ENCODE peak calls at places on chromosomes 3 and 15, in ten cellular contexts. Q, C, D, S, J, H, E, X, V and L are unnamed samples.

GRCh38 chr3:172129868-172130751 is 90.7 kb downstream of the FNDC3B start:
- DNase-seq in D (peak), H (no peak), X (no peak), E (no peak), Q (peak), J (no peak), C (peak), S (peak), V (peak), L (no peak)

GRCh38 chr3:33915796-33916589 is 117.6 kb downstream of the PDCD6IP start:
- DNase-seq in V (no peak), Q (no peak), E (no peak), S (peak), D (peak), X (peak), H (peak), J (no peak), C (no peak), L (peak)

GRCh38 chr3:13852638-13853009 is 27.2 kb downstream of the WNT7A start:
- DNase-seq in V (no peak), X (no peak), S (peak), C (no peak), D (no peak), Q (no peak), J (no peak), H (no peak), E (no peak), L (no peak)

GRCh38 chr15:79339588-79340314 is 28.8 kb downstream of the TMED3 start:
- DNase-seq in J (no peak), V (no peak), H (peak), D (peak), C (no peak), X (peak), S (peak), E (no peak), Q (no peak), L (peak)

GRCh38 chr3:187966636-187967035 is 187.3 kb upstream of the LPP start:
- DNase-seq in H (no peak), C (no peak), X (no peak), S (peak), Q (no peak), J (no peak), E (no peak), V (no peak), D (no peak), L (no peak)

GRCh38 chr15:100448481-100448880 is 80.3 kb downstream of the CERS3 start:
- DNase-seq in V (no peak), S (no peak), H (no peak), X (no peak), Q (no peak), J (no peak), C (no peak), D (no peak), E (no peak), L (no peak)

GRCh38 chr15:57506422-57506821 is 85.3 kb upstream of the MYZAP start:
- DNase-seq in J (no peak), H (no peak), Q (no peak), X (peak), D (no peak), E (no peak), V (peak), C (no peak), S (peak), L (no peak)

GRCh38 chr15:63626955-63627354 is 29.8 kb downstream of the FBXL22 start:
- DNase-seq in D (no peak), J (no peak), H (no peak), C (no peak), E (no peak), S (no peak), X (no peak), V (no peak), Q (no peak), L (peak)

GRCh38 chr3:43105224-43105596 is 669 bp downstream of the POMGNT2 start:
- DNase-seq in S (no peak), C (no peak), V (peak), X (no peak), E (peak), J (no peak), Q (no peak), D (no peak), H (no peak), L (no peak)

GRCh38 chr3:46935168-46935858 is 41.2 kb downstream of the CCDC12 start:
- DNase-seq in J (peak), C (peak), X (peak), D (peak), H (no peak), V (peak), S (peak), E (no peak), Q (peak), L (no peak)

GRCh38 chr15:33587773-33588172 is 277.0 kb downstream of the RYR3 start:
- DNase-seq in E (no peak), V (no peak), C (no peak), Q (no peak), J (no peak), X (no peak), S (no peak), H (no peak), D (peak), L (no peak)

GRCh38 chr3:141860086-141860669 is 16.3 kb upstream of the ATP1B3 start:
- DNase-seq in E (no peak), V (no peak), C (no peak), X (no peak), H (no peak), D (no peak), S (no peak), J (no peak), Q (no peak), L (no peak)

GRCh38 chr3:136070953-136071949 is 105.7 kb downstream of the PPP2R3A start:
- DNase-seq in H (no peak), E (no peak), X (no peak), V (no peak), C (no peak), S (peak), D (peak), J (no peak), Q (peak), L (no peak)

GRCh38 chr3:12155833-12156232 is 2.9 kb downstream of the TIMP4 start:
- DNase-seq in S (peak), D (peak), X (no peak), V (no peak), J (no peak), Q (no peak), C (no peak), H (no peak), E (no peak), L (no peak)

GRCh38 chr3:114880078-114880477 is 267.0 kb downstream of the ZBTB20 start:
- DNase-seq in E (peak), C (no peak), D (peak), S (peak), Q (no peak), V (peak), X (no peak), H (no peak), J (no peak), L (no peak)

GRCh38 chr3:172559029-172559428 is 35.8 kb upstream of the TNFSF10 start:
- DNase-seq in E (no peak), H (no peak), Q (no peak), S (no peak), J (no peak), D (no peak), X (no peak), C (no peak), V (no peak), L (no peak)

GRCh38 chr3:22989716-22990115 is 213.4 kb upstream of the UBE2E2 start:
- DNase-seq in V (no peak), H (no peak), X (no peak), S (no peak), D (no peak), C (no peak), Q (no peak), J (no peak), E (no peak), L (no peak)

GRCh38 chr3:169034401-169034800 is 629.1 kb downstream of the MECOM start:
- DNase-seq in C (no peak), J (no peak), H (no peak), V (no peak), X (no peak), E (no peak), D (no peak), S (peak), Q (no peak), L (no peak)

GRCh38 chr15:89203705-89204273 is 17.6 kb downstream of the RLBP1 start:
- DNase-seq in D (no peak), C (no peak), H (no peak), X (no peak), Q (no peak), J (no peak), E (no peak), S (no peak), V (no peak), L (no peak)

GRCh38 chr15:43241100-43241499 is 20.3 kb upstream of the EPB42 start:
- DNase-seq in J (no peak), V (no peak), Q (peak), E (no peak), C (peak), S (no peak), H (no peak), D (peak), X (no peak), L (no peak)

GRCh38 chr3:66038384-66038725 is 363 bp downstream of the MAGI1 start:
- DNase-seq in C (no peak), H (no peak), Q (no peak), X (no peak), S (no peak), E (no peak), D (no peak), J (no peak), V (no peak), L (peak)

GRCh38 chr3:183180105-183180763 is 17.7 kb upstream of the LAMP3 start:
- DNase-seq in H (no peak), C (no peak), D (no peak), S (no peak), J (no peak), X (no peak), Q (no peak), E (no peak), V (no peak), L (no peak)

GRCh38 chr15:90209591-90209990 is 8.5 kb downstream of the SEMA4B start:
- DNase-seq in V (no peak), C (no peak), S (peak), D (no peak), H (no peak), Q (no peak), E (no peak), X (no peak), J (no peak), L (peak)

GRCh38 chr3:66344391-66344811 is 123.6 kb downstream of the SLC25A26 start:
- DNase-seq in C (peak), X (no peak), J (no peak), Q (no peak), D (no peak), E (no peak), S (no peak), V (no peak), H (no peak), L (no peak)

GRCh38 chr3:47028146-47028545 is 48.7 kb downstream of the NBEAL2 start:
- DNase-seq in X (no peak), S (no peak), D (no peak), Q (no peak), J (no peak), H (no peak), C (no peak), V (no peak), E (no peak), L (no peak)

DNA sequence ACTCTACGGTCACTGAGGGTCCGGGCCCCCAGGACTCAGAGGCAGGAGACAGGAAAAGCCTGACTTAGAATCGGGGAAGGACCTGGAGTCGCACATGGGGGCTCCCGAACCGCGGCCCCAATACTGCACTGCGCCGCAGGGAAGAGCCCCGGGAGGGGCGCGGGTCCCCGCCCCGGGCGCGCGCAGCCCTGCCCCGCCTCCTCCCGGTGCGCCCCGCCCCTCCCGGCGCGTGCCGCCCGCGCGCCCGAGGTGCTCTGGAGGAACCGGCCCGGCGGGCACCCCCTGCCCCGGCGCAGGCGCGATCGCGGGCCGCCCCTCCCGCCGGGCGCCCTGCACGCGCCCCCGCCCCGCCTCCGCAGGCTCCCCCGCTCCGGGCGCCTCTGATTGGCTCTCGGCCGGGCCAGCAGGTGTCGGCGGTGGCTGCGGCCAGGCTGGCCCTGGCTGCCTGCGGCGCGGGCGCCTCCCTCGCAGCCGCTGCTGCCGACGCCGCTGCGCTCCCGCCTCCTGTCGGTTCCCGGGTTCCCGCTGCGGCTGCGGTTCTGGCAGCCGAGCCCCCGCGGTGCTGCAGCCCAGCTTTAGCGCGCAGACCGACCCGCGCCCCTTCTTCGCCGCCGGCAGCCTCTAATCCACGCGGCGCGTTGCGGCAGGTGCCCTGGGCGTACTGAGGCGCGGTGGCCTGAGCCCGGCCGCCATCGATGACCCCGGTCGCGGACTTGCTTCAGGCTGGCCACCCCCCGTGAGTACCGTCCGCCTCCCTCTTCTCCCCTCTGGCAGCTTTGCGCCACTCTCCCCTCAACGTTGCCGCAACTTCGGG is at the start of gene MYRIP:
- DNase-seq in Q (peak), S (peak), C (peak), E (peak), J (peak), H (peak), D (no peak), X (peak), V (peak), L (peak)
- TF ChIP-seq CTCF in Q (no peak), S (no peak), C (no peak), E (no peak), J (no peak), H (no peak), D (no peak), X (no peak), V (no peak), L (no peak)

GRCh38 chr15:26866298-26867198 is at the start of gene GABRA5:
- DNase-seq in D (peak), C (no peak), V (no peak), H (no peak), Q (no peak), S (no peak), X (peak), E (peak), J (no peak), L (no peak)
- TF ChIP-seq CTCF in D (peak), C (no peak), V (no peak), H (no peak), Q (no peak), S (no peak), X (peak), E (peak), J (no peak), L (no peak)

GRCh38 chr15:60635507-60636352 is 156.8 kb upstream of the ICE2 start:
- DNase-seq in S (peak), H (peak), X (no peak), E (no peak), D (no peak), Q (no peak), C (no peak), V (no peak), J (no peak), L (peak)

GRCh38 chr15:60639502-60639901 is 160.6 kb upstream of the ICE2 start:
- DNase-seq in S (no peak), D (no peak), Q (no peak), E (no peak), C (no peak), V (no peak), X (no peak), H (no peak), J (no peak), L (no peak)

GRCh38 chr15:60633426-60633968 is 154.6 kb upstream of the ICE2 start:
- DNase-seq in E (no peak), X (no peak), D (no peak), Q (no peak), S (no peak), V (no peak), J (no peak), C (no peak), H (no peak), L (no peak)

GRCh38 chr15:60631620-60632019 is 152.7 kb upstream of the ICE2 start:
- DNase-seq in J (no peak), Q (no peak), E (no peak), D (no peak), V (no peak), H (no peak), S (no peak), X (no peak), C (no peak), L (no peak)

GRCh38 chr15:60634815-60635214 is 155.9 kb upstream of the ICE2 start:
- DNase-seq in S (no peak), J (no peak), Q (no peak), X (no peak), D (no peak), H (peak), E (no peak), C (peak), V (no peak), L (peak)
- TF ChIP-seq CTCF in S (no peak), J (no peak), Q (no peak), X (no peak), D (no peak), H (no peak), E (no peak), C (no peak), V (no peak), L (no peak)

DNA sequence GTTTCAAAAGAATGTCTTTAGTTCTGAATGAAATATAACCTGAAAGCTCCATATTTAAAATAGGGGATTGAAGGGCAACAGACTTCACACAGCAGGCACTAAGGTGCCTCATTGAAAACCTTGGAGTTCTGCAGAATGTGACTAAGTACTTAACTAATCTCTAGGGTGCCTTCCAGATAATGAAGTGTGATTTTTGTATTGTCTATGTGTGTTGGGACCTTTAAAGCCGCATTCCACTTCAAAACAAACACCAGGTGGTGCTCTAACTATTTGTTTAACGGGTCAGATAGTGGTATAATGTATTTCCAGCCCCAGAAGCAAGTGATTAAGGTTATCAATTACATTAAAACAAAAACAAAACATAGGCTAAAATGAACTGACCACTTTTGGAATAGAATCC is 28.0 kb downstream of the TFG start:
- DNase-seq in Q (no peak), E (no peak), D (peak), J (no peak), V (no peak), C (no peak), S (peak), H (peak), X (no peak), L (no peak)
- TF ChIP-seq CTCF in Q (no peak), E (peak), D (peak), J (no peak), V (peak), C (peak), S (peak), H (peak), X (no peak), L (no peak)

GRCh38 chr3:72309626-72310025 is 524.7 kb upstream of the PROK2 start:
- DNase-seq in D (no peak), E (no peak), Q (no peak), S (no peak), C (no peak), V (no peak), X (no peak), H (peak), J (no peak), L (no peak)

GRCh38 chr3:72312339-72312738 is 527.4 kb upstream of the PROK2 start:
- DNase-seq in H (no peak), D (no peak), X (no peak), S (no peak), V (no peak), J (no peak), Q (no peak), E (no peak), C (no peak), L (peak)

GRCh38 chr3:72311425-72311824 is 526.5 kb upstream of the PROK2 start:
- DNase-seq in X (no peak), V (no peak), D (no peak), J (no peak), H (no peak), Q (no peak), C (no peak), E (no peak), S (no peak), L (no peak)

GRCh38 chr3:72307438-72308105 is 522.6 kb upstream of the PROK2 start:
- DNase-seq in S (no peak), E (no peak), D (peak), C (no peak), H (no peak), X (no peak), V (no peak), Q (no peak), J (no peak), L (no peak)

DNA sequence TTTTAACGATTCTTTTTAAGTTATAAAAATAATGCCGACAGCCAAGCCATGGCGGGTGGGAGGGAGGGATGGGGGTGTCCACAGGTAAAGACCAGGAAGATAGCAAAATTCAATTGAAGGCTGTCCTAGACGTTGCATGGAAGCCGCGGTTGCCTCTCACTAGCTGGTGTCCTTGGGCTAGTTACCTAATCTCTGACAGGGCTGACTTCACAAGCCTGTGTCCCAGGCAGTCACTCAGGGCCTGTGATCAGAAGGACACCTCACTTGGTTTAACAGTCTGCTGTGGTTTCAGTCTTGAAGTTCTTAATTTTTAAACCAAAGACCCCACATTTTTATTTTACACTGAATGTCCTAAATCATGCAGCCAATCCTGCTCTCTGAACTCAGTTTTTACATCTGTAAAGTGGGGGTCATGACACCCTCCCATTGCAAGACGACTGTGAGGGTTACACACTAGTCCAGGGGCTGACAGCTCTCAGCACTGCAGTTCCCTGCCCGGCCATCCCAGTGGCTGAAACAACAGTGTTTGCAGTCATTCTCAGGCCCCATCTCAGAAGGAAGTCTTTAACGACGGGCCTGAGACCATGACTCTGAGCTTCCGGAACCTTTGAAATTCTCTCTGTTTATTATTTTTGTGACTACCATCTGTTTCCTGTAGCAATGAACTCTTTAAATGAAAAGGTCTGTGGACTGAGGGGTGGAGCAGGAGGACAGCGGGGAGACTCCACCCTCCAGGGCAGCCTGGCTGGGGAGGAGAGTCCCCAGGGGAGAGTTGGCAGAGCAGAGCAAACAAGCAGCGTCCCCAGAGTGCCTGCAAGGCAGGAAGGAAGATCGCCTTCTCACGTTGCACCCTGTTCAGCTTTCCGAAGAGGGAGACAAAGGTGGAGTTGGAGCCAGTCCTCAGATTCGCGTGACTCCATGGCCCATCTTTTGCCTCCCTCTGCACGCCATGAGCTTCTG is 525.4 kb upstream of the PROK2 start:
- DNase-seq in J (no peak), E (no peak), D (peak), V (no peak), H (peak), S (peak), Q (peak), X (no peak), C (peak), L (peak)
- TF ChIP-seq CTCF in J (no peak), E (no peak), D (no peak), V (no peak), H (no peak), S (no peak), Q (no peak), X (no peak), C (peak), L (no peak)